ENCODE peak calls at places on chromosomes 16 and 17, in eight cellular contexts. M is GM23248, V is tibial nerve, J is cardiac fibroblast, O is fibroblast of mammary gland, L is mesendoderm, U is A549, A is body of pancreas. X is an unnamed sample.

GRCh38 chr17:74295625-74296547 is 21.9 kb downstream of the DNAI2 start:
- DNase-seq in L (no peak), U (no peak), A (no peak), V (no peak), J (peak), M (peak), O (peak), X (no peak)

GRCh38 chr16:17457513-17457912 is 13.2 kb downstream of the XYLT1 start:
- DNase-seq in M (no peak), U (no peak), J (no peak), A (no peak), L (no peak), V (no peak), O (no peak), X (no peak)

GRCh38 chr16:2173366-2173765 is 17.8 kb downstream of the TRAF7 start:
- DNase-seq in A (no peak), V (no peak), J (no peak), U (no peak), O (no peak), M (no peak), L (no peak), X (no peak)

GRCh38 chr16:75181630-75182029 is 25.3 kb downstream of the CTRB2 start:
- DNase-seq in L (no peak), M (no peak), U (no peak), O (no peak), J (no peak), V (no peak), A (no peak), X (no peak)

GRCh38 chr17:78534492-78535284 is 42.5 kb downstream of the DNAH17 start:
- DNase-seq in V (no peak), U (no peak), J (no peak), M (no peak), L (no peak), A (no peak), O (no peak), X (no peak)

GRCh38 chr16:4113358-4114256 is 2.6 kb downstream of the ADCY9 start:
- DNase-seq in M (peak), V (no peak), O (no peak), J (peak), A (no peak), L (no peak), U (no peak), X (no peak)

GRCh38 chr16:50263060-50263909 is 3.1 kb upstream of the ADCY7 start:
- DNase-seq in U (no peak), V (no peak), L (no peak), J (no peak), O (no peak), A (no peak), M (no peak), X (no peak)

GRCh38 chr16:11007714-11008240 is 63.4 kb downstream of the CLEC16A start:
- DNase-seq in L (peak), O (no peak), J (no peak), U (no peak), V (no peak), A (no peak), M (no peak), X (no peak)

GRCh38 chr16:24977673-24978065 is 37.5 kb downstream of the ARHGAP17 start:
- DNase-seq in M (peak), A (no peak), L (peak), O (peak), U (no peak), V (no peak), J (peak), X (no peak)

GRCh38 chr17:34981538-34982241 is 1.4 kb downstream of the LIG3 start:
- DNase-seq in U (no peak), V (no peak), M (peak), O (peak), L (peak), A (no peak), J (peak), X (no peak)

GRCh38 chr16:30561212-30561816 is 3.1 kb upstream of the ZNF764 start:
- DNase-seq in V (no peak), J (no peak), U (no peak), L (no peak), M (no peak), O (peak), A (no peak), X (no peak)

GRCh38 chr16:54062361-54063346 is 223.9 kb downstream of the IRX3 start:
- DNase-seq in A (no peak), V (no peak), O (no peak), U (no peak), L (peak), M (no peak), J (no peak), X (no peak)

GRCh38 chr17:70134042-70134441 is 35.3 kb upstream of the KCNJ2 start:
- DNase-seq in J (no peak), U (no peak), O (no peak), V (no peak), A (no peak), M (no peak), L (no peak), X (no peak)

GRCh38 chr16:15041260-15042011 is 14.4 kb downstream of the NTAN1 start:
- DNase-seq in L (peak), M (peak), V (peak), A (no peak), J (peak), U (no peak), O (peak), X (peak)

GRCh38 chr17:57622886-57623433 is 122.1 kb downstream of the CCDC182 start:
- DNase-seq in U (peak), V (no peak), M (peak), L (peak), J (peak), A (no peak), O (peak), X (no peak)

GRCh38 chr16:86252596-86252995 is 257.7 kb upstream of the FOXF1 start:
- DNase-seq in M (peak), A (no peak), L (peak), V (no peak), U (no peak), O (peak), J (peak), X (no peak)

GRCh38 chr17:74201250-74201649 is 2.2 kb upstream of the RPL38 start:
- DNase-seq in M (peak), A (no peak), J (peak), U (no peak), O (peak), V (peak), L (no peak), X (no peak)

GRCh38 chr16:23821875-23822688 is 13.7 kb upstream of the PRKCB start:
- DNase-seq in U (no peak), L (no peak), J (no peak), M (no peak), V (no peak), A (no peak), O (no peak), X (no peak)

GRCh38 chr16:11164482-11165270 is 91.3 kb downstream of the SOCS1 start:
- DNase-seq in U (no peak), J (no peak), L (no peak), A (no peak), O (no peak), V (no peak), M (no peak), X (no peak)

GRCh38 chr17:27889711-27890251 is 3.4 kb downstream of the LYRM9 start:
- DNase-seq in L (no peak), M (no peak), O (no peak), U (no peak), V (no peak), A (no peak), J (no peak), X (no peak)

GRCh38 chr17:17305282-17305801 is 2.2 kb downstream of the NT5M start:
- DNase-seq in M (no peak), U (no peak), V (no peak), L (no peak), A (no peak), J (no peak), O (no peak), X (no peak)

GRCh38 chr17:48915459-48916282 is 7.5 kb downstream of the UBE2Z start:
- DNase-seq in U (peak), J (peak), O (peak), L (no peak), A (no peak), M (peak), V (peak), X (no peak)

DNA sequence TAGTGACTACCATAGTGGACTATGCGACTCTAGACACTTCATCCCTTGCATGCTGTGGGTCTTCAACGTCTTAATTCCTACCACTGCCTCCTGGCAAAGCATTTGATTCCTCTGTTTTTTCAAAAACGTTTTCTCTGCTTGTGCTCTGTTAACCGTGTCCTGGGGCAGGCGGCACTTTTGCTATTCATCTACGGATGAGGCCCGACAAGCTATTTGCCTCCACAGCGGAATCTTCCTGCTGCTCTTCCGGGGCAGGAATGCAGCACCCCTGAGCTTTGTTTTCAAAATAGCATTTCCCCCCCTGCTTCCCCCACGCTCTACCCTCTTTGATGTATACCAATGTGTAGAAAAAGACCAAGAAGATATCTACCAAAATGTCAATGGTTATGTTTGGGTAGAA is 39.8 kb upstream of the METTL16 start:
- DNase-seq in M (no peak), A (no peak), U (no peak), J (no peak), V (no peak), L (peak), O (no peak), X (no peak)
- H3K4me3 ChIP-seq in M (no peak), A (no peak), U (no peak), J (no peak), V (no peak), L (no peak), O (no peak), X (no peak)

GRCh38 chr17:38557395-38557794 is 48.4 kb downstream of the SRCIN1 start:
- DNase-seq in O (no peak), A (no peak), L (no peak), V (no peak), M (no peak), U (no peak), J (no peak), X (no peak)

GRCh38 chr17:38559025-38559879 is 46.5 kb downstream of the SRCIN1 start:
- DNase-seq in A (peak), J (peak), M (no peak), O (peak), U (peak), V (peak), L (peak), X (peak)

GRCh38 chr17:38557836-38558750 is 47.7 kb downstream of the SRCIN1 start:
- DNase-seq in L (peak), A (peak), J (peak), V (peak), U (peak), M (peak), O (peak), X (peak)

GRCh38 chr17:38559880-38560230 is 45.9 kb downstream of the SRCIN1 start:
- DNase-seq in M (no peak), V (no peak), L (no peak), O (no peak), J (no peak), U (no peak), A (no peak), X (no peak)

GRCh38 chr17:38558751-38559024 is 47.1 kb downstream of the SRCIN1 start:
- DNase-seq in L (no peak), A (no peak), M (no peak), U (no peak), V (peak), J (no peak), O (no peak), X (no peak)
- H3K4me3 ChIP-seq in L (peak), A (no peak), M (peak), U (peak), V (peak), J (peak), O (peak), X (peak)

GRCh38 chr17:61018938-61019337 is 341.3 kb downstream of the BCAS3 start:
- DNase-seq in L (peak), O (no peak), M (no peak), V (no peak), U (no peak), A (no peak), J (no peak), X (no peak)

GRCh38 chr17:61015966-61016365 is 338.3 kb downstream of the BCAS3 start:
- DNase-seq in V (no peak), J (no peak), M (peak), A (no peak), L (no peak), U (no peak), O (peak), X (no peak)

GRCh38 chr17:61017317-61018001 is 339.8 kb downstream of the BCAS3 start:
- DNase-seq in O (no peak), M (no peak), U (no peak), J (no peak), A (no peak), V (no peak), L (no peak), X (no peak)
- H3K4me3 ChIP-seq in O (no peak), M (no peak), U (no peak), J (no peak), A (no peak), V (no peak), L (no peak), X (no peak)

GRCh38 chr16:46889245-46889941 is 5.2 kb downstream of the GPT2 start:
- DNase-seq in A (no peak), L (no peak), U (no peak), V (no peak), O (no peak), M (no peak), J (no peak), X (no peak)

GRCh38 chr16:46884513-46885293 is 541 bp downstream of the GPT2 start:
- DNase-seq in M (peak), J (peak), L (peak), O (no peak), U (no peak), A (peak), V (no peak), X (no peak)

GRCh38 chr16:46885960-46886763 is 2.0 kb downstream of the GPT2 start:
- DNase-seq in A (peak), M (peak), L (peak), O (peak), U (no peak), V (peak), J (peak), X (peak)

GRCh38 chr16:46887524-46887854 is 3.3 kb downstream of the GPT2 start:
- DNase-seq in J (no peak), M (no peak), U (no peak), V (no peak), A (no peak), L (no peak), O (no peak), X (no peak)

DNA sequence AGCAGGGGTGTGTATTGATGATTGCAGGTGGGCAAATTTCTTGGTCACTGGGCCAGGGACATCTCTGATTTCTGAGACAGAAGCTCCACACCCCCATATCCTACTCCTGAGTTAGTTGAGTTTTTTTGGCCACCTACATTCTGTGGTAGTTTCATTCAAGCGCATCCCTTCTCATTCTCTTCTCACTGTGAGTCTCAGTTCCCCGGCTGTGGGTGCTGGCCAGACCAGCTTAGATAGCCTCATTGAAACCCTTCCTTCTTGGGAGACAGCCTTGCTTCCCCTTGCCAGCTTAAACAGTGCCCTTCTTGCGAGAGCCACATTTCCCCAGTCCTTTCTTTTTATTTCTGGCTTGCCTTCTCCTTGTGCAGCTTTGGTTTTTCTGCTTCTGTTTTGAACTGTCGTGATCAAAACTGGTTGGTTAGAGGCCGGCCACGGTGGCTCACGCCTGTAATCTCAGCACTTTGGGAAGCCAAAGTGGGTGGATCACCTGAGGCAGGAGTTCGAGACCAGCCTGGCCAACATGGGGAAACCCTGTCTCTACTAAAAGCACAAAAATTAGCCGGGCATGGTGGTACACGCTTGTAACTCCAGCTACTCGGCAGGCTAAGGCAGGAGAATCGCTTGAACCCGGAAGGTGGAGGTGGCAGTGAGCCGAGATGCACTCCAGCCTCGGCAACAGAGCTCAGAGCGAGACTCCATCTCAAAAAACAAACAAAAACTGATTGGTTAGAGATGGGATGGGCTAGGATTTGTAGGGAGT is 2.8 kb downstream of the GPT2 start:
- DNase-seq in J (no peak), V (no peak), A (no peak), M (no peak), O (no peak), U (no peak), L (no peak), X (no peak)
- H3K4me3 ChIP-seq in J (no peak), V (no peak), A (peak), M (no peak), O (no peak), U (no peak), L (no peak), X (no peak)

GRCh38 chr17:82303944-82304808 is 13.2 kb downstream of the CD7 start:
- DNase-seq in M (no peak), U (no peak), A (no peak), J (peak), V (no peak), L (no peak), O (no peak), X (no peak)
- H3K4me3 ChIP-seq in M (no peak), U (no peak), A (no peak), J (no peak), V (no peak), L (no peak), O (no peak), X (no peak)

GRCh38 chr16:57485091-57485915 is 990 bp downstream of the DOK4 start:
- DNase-seq in A (no peak), L (no peak), M (peak), J (no peak), V (no peak), O (no peak), U (no peak), X (no peak)

GRCh38 chr16:57485916-57486857 is at the start of gene DOK4:
- DNase-seq in L (peak), J (peak), U (peak), O (peak), A (peak), M (peak), V (peak), X (peak)

GRCh38 chr16:57483725-57484514 is 2.4 kb downstream of the DOK4 start:
- DNase-seq in O (no peak), L (no peak), A (no peak), V (no peak), J (no peak), U (no peak), M (no peak), X (no peak)

GRCh38 chr16:57482845-57483545 is 3.3 kb downstream of the DOK4 start:
- DNase-seq in J (no peak), O (no peak), L (no peak), A (no peak), U (no peak), V (no peak), M (no peak), X (no peak)

GRCh38 chr16:57484515-57485005 is 1.7 kb downstream of the DOK4 start:
- DNase-seq in V (no peak), U (no peak), L (no peak), O (no peak), M (no peak), A (no peak), J (no peak), X (no peak)
- H3K4me3 ChIP-seq in V (no peak), U (no peak), L (no peak), O (no peak), M (peak), A (no peak), J (no peak), X (no peak)

GRCh38 chr17:44063704-44064639 is 2.5 kb downstream of the LSM12 start:
- DNase-seq in V (no peak), O (no peak), L (no peak), M (no peak), J (no peak), U (no peak), A (no peak), X (no peak)
- H3K4me3 ChIP-seq in V (no peak), O (no peak), L (no peak), M (no peak), J (no peak), U (no peak), A (no peak), X (no peak)

DNA sequence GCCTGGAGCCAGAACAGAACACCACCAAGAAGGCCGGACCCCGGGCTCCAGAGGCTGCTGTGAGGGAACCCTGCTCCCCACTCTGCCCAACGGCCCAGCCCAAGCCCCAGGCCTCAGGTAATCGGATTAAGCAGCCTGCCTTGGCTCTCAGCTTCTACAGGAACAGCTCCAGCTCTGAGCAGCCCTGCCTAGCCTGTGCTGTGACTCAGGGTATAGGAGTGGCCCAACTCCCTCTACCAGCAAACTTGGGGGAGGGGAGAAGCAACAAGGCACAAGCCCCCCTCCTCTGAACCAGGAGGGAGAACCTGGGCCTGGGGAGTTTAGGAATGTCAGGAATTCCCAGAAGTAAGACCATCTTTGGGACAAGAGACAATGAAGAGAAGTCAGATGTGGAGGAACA is 849 bp upstream of the SOX15 start:
- DNase-seq in V (no peak), L (peak), U (peak), J (no peak), A (no peak), O (peak), M (peak), X (no peak)
- H3K4me3 ChIP-seq in V (no peak), L (no peak), U (no peak), J (no peak), A (no peak), O (no peak), M (no peak), X (no peak)

GRCh38 chr17:79809530-79810137 is 12.8 kb upstream of the CBX8 start:
- DNase-seq in A (peak), O (no peak), L (no peak), U (no peak), J (no peak), M (no peak), V (no peak), X (no peak)
- H3K4me3 ChIP-seq in A (no peak), O (no peak), L (no peak), U (peak), J (no peak), M (no peak), V (no peak), X (no peak)

X was measured in gastrocnemius medialis.